ENCODE peak calls at places on chromosomes 3 and 15, in ten cellular contexts. L is AG04450, Y is AG09309, E is choroid plexus epithelial cell, U is B cell, T is right lobe of liver, Z is neural crest cell, H is A549, N is gastrocnemius medialis, J is dorsolateral prefrontal cortex. V is an unnamed sample.

GRCh38 chr3:84128024-84128423 is 830.8 kb upstream of the CADM2 start:
- DNase-seq in E (no peak), U (no peak), J (no peak), H (no peak), T (no peak), Y (no peak), N (no peak), Z (no peak), L (no peak), V (no peak)

GRCh38 chr15:70596354-70597055 is 166.9 kb downstream of the UACA start:
- DNase-seq in Y (peak; percentile 76), U (no peak), E (peak; percentile 82), T (no peak), H (peak; percentile 82), J (no peak), Z (no peak), L (peak; percentile 48), N (no peak), V (no peak)

GRCh38 chr3:13325092-13325491 is 95.0 kb downstream of the NUP210 start:
- DNase-seq in U (no peak), N (no peak), J (no peak), Y (no peak), H (no peak), T (no peak), L (no peak), E (no peak), Z (no peak), V (no peak)

GRCh38 chr3:51332156-51332555 is 52.9 kb upstream of the MANF start:
- DNase-seq in N (no peak), L (no peak), T (no peak), Z (no peak), E (no peak), H (no peak), U (no peak), Y (no peak), J (no peak), V (no peak)

GRCh38 chr3:27311400-27311799 is 57.8 kb downstream of the NEK10 start:
- DNase-seq in Z (no peak), E (peak; percentile 94), N (no peak), U (no peak), J (no peak), H (peak; percentile 86), Y (peak; percentile 87), L (peak; percentile 70), T (no peak), V (no peak)

GRCh38 chr3:119145500-119146167 is at the start of gene TEX55:
- DNase-seq in Z (no peak), T (no peak), U (no peak), N (no peak), J (no peak), H (peak; percentile 77), Y (peak; percentile 16), E (peak; percentile 74), L (peak; percentile 36), V (no peak)

GRCh38 chr3:184717608-184717995 is 5.7 kb upstream of the MAGEF1 start:
- DNase-seq in L (no peak), N (no peak), T (no peak), U (no peak), Y (no peak), Z (no peak), H (no peak), J (no peak), E (no peak), V (no peak)

GRCh38 chr3:193897288-193897687 is 238.7 kb upstream of the HES1 start:
- DNase-seq in Z (peak; percentile 47), Y (no peak), H (no peak), J (no peak), N (peak; percentile 40), T (no peak), U (no peak), E (peak; percentile 47), L (no peak), V (no peak)

GRCh38 chr15:48516125-48516524 is 129.4 kb downstream of the FBN1 start:
- DNase-seq in L (no peak), T (no peak), H (no peak), N (no peak), Z (no peak), E (no peak), Y (no peak), U (no peak), J (no peak), V (no peak)

GRCh38 chr3:148408667-148409066 is 289.0 kb upstream of the AGTR1 start:
- DNase-seq in H (no peak), T (no peak), E (no peak), Y (no peak), J (no peak), N (no peak), L (no peak), Z (no peak), U (no peak), V (no peak)

GRCh38 chr3:118682916-118683315 is 351.7 kb downstream of the IGSF11 start:
- DNase-seq in T (no peak), E (no peak), N (no peak), Y (no peak), H (no peak), L (no peak), Z (no peak), J (no peak), U (no peak), V (no peak)

GRCh38 chr3:134708671-134709070 is 57.8 kb upstream of the KY start:
- DNase-seq in H (no peak), U (no peak), E (no peak), Z (no peak), T (no peak), Y (peak; percentile 21), L (no peak), N (no peak), J (no peak), V (no peak)

GRCh38 chr3:186209810-186210752 is 101.2 kb upstream of the ETV5 start:
- DNase-seq in Y (peak; percentile 10), U (no peak), E (peak; percentile 62), J (peak; percentile 93), H (no peak), L (peak; percentile 26), N (peak; percentile 45), Z (peak; percentile 36), T (no peak), V (no peak)

GRCh38 chr15:33089878-33090757 is 104.4 kb downstream of the FMN1 start:
- DNase-seq in N (peak; percentile 56), J (no peak), Z (no peak), T (no peak), Y (no peak), E (peak; percentile 91), H (no peak), L (peak; percentile 86), U (no peak), V (no peak)

GRCh38 chr3:69309810-69310209 is 76.1 kb downstream of the FRMD4B start:
- DNase-seq in U (no peak), Z (no peak), N (no peak), J (no peak), Y (peak; percentile 32), E (peak; percentile 75), L (no peak), T (no peak), H (peak; percentile 60), V (no peak)

DNA sequence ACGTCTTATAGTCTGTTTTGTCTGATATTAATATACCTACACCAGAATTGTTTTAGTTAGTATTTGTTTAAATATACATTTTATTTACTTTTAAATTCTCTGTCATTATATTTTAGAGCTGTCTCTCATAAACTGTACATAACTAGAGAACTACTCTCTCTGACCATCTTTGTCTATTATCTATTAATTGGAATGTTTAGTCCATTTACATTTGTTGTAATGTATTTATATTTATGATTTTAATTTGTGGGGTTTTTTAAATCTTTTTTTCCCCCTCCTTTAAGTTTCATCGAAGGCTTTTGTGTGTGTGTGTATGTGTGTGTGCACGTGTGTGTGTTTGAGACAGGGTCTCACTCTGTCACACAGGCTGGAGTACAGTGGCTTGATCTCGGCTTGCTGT is 47.1 kb downstream of the ITPR1 start:
- DNase-seq in E (no peak), Y (no peak), U (no peak), H (no peak), J (no peak), N (no peak), T (no peak), Z (no peak), L (no peak), V (no peak)
- TF ChIP-seq CTCF in E (no peak), Y (no peak), U (no peak), H (no peak), J (no peak), N (no peak), T (no peak), Z (no peak), L (no peak), V (no peak)

DNA sequence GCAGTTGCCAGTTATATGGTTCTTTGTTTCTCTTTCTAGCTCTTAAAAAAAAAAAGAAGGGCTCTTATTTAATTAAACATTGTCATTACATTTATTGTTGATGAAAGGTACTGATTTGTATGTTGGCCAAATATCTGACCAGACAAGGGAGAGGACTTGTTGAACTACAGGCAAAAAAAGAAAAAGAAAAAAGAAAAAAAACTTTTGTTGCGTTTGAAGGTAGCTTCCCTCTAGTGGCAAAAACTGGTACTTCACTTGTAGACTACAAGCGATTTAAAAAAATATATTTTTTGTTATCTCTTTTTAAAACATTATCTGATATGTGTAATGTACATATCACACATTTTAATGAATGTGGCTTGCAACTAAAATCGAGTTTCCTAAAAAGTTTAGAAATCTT is 280.6 kb downstream of the ROBO2 start:
- DNase-seq in T (no peak), J (no peak), N (no peak), Z (no peak), U (no peak), Y (no peak), E (peak; percentile 85), L (peak; percentile 33), H (peak; percentile 52), V (no peak)
- TF ChIP-seq CTCF in T (peak; percentile 29), J (peak; percentile 60), N (peak; percentile 30), Z (peak; percentile 86), U (peak; percentile 79), Y (peak; percentile 37), E (peak; percentile 64), L (peak; percentile 80), H (peak; percentile 36), V (peak; percentile 79)

DNA sequence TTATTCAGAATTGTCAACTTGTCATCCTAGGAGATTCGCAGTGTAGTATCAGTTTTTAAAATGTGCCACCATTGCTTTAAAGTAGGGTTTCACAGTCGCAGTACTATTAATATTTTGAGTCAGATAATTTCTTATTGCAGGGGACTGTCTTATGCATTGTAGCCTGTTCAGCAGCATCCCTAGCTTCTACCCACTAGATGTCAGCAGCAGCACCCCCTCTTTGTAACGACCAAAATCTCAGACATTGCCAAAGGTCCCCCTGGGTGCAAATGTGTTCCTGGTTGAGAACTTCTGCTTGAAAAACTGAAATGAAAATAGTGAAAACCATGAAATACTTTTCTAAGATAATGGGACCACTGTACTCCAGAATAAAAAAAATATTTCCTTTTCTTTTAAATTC is 474.8 kb downstream of the CNTN3 start:
- DNase-seq in U (no peak), L (no peak), J (no peak), E (peak; percentile 60), Z (no peak), N (no peak), T (no peak), Y (no peak), H (no peak), V (no peak)
- TF ChIP-seq CTCF in U (no peak), L (peak; percentile 26), J (no peak), E (peak; percentile 70), Z (peak; percentile 18), N (no peak), T (no peak), Y (peak; percentile 43), H (no peak), V (peak; percentile 33)

DNA sequence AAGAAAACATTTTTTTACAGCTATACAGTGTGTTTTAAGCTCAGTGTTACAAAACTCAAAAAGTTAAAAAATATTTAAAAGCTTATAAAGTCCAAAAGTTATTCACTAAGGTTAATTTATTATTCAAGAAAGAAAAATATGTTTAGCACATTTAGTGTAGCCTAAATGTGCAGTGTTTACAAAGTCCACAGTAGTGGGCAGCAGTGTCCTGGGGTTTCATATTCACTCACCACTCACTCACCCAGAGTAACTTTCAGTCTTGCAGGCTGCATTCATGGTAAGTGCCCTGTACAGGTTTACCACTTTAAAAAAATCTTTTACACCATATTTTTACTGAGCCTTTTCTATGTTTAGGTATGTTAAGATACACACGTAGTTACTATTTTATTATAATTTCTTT is 300.2 kb upstream of the TRIM42 start:
- DNase-seq in E (peak; percentile 39), U (no peak), N (no peak), J (no peak), H (no peak), L (no peak), Y (no peak), T (no peak), Z (no peak), V (no peak)
- TF ChIP-seq CTCF in E (peak; percentile 48), U (no peak), N (no peak), J (no peak), H (no peak), L (no peak), Y (peak; percentile 9), T (no peak), Z (no peak), V (no peak)